ENCODE peak calls at places on chromosomes 7 and 10, in nine cellular contexts. V is GM23248; Y is stimulated activated CD4-positive, alpha-beta T cell treated with anti-CD3 and anti-CD28 coated beads, Interleukin-2, amount 100 ng/mL, for 24 hours; O is AG09309; L is M059J; E is nucleus accumbens; N is choroid plexus epithelial cell; Z is activated naive CD4-positive, alpha-beta T cell; W is Calu3. F is an unnamed sample.

GRCh38 chr10:97131702-97132101 is 54.1 kb downstream of the SLIT1 start:
- DNase-seq in N (no peak), Y (no peak), V (peak; percentile 36), Z (no peak), W (no peak), L (peak; percentile 4), O (peak; percentile 10), E (no peak), F (no peak)

GRCh38 chr7:101817031-101817929 is at the start of gene CUX1:
- DNase-seq in L (peak; percentile 20), W (peak; percentile 11), E (no peak), V (peak; percentile 49), Y (peak; percentile 47), Z (no peak), O (no peak), N (no peak), F (no peak)

GRCh38 chr10:68088744-68089143 is 13.7 kb upstream of the HERC4 start:
- DNase-seq in W (no peak), Z (no peak), V (no peak), L (peak; percentile 68), O (no peak), N (peak; percentile 53), Y (no peak), E (no peak), F (no peak)

GRCh38 chr10:22713853-22714523 is 390 bp downstream of the PIP4K2A start:
- DNase-seq in Y (peak; percentile 58), N (peak; percentile 36), E (peak; percentile 70), L (peak; percentile 9), V (peak; percentile 49), W (peak; percentile 9), Z (no peak), O (no peak), F (no peak)

GRCh38 chr7:7048213-7048612 is 134.1 kb upstream of the C1GALT1 start:
- DNase-seq in V (no peak), Z (no peak), L (no peak), W (no peak), E (no peak), N (no peak), Y (no peak), O (no peak), F (no peak)

GRCh38 chr10:93075369-93076221 is 1.9 kb downstream of the CYP26A1 start:
- DNase-seq in N (no peak), Z (no peak), E (no peak), O (no peak), Y (no peak), L (no peak), W (no peak), V (peak; percentile 8), F (no peak)

GRCh38 chr7:102077081-102077480 is 209.6 kb upstream of the SH2B2 start:
- DNase-seq in O (no peak), V (no peak), E (no peak), L (no peak), N (peak; percentile 36), W (no peak), Z (no peak), Y (no peak), F (no peak)

GRCh38 chr10:46530249-46531186 is 25.9 kb downstream of the GPRIN2 start:
- DNase-seq in E (no peak), V (peak; percentile 100), O (peak; percentile 100), Z (no peak), W (no peak), N (peak; percentile 100), L (peak; percentile 35), Y (no peak), F (no peak)

GRCh38 chr10:86285136-86285790 is 81.3 kb downstream of the GRID1 start:
- DNase-seq in V (no peak), L (no peak), N (no peak), W (no peak), Y (no peak), Z (no peak), O (no peak), E (no peak), F (no peak)

F was measured in GM12864.